ENCODE peak calls at places on chromosomes 4 and X, in four cellular contexts. Y, R, L and O are unnamed samples.

GRCh38 chrX:41922125-41922521 is 1.2 kb downstream of the CASK start:
- DNase-seq in Y (no peak), R (no peak), L (no peak), O (no peak)

GRCh38 chrX:23332888-23333821 is 1.5 kb upstream of the PTCHD1 start:
- DNase-seq in L (peak; percentile 48), Y (no peak), R (no peak), O (peak; percentile 41)

GRCh38 chrX:65587616-65588526 is 53.3 kb upstream of the LAS1L start:
- DNase-seq in Y (peak; percentile 54), L (peak; percentile 58), R (peak; percentile 75), O (peak; percentile 84)

GRCh38 chrX:72094894-72095293 is 36.8 kb downstream of the RTL5 start:
- DNase-seq in R (peak; percentile 61), Y (peak; percentile 31), L (peak; percentile 43), O (peak; percentile 65)

GRCh38 chrX:107935664-107936433 is 46.3 kb downstream of the TEX13B start:
- DNase-seq in L (peak; percentile 10), R (no peak), Y (no peak), O (no peak)

GRCh38 chr4:138893991-138894390 is 121.6 kb upstream of the NOCT start:
- DNase-seq in Y (no peak), L (no peak), R (no peak), O (no peak)

GRCh38 chr4:90718926-90719325 is 591.7 kb downstream of the CCSER1 start:
- DNase-seq in R (no peak), Y (no peak), L (no peak), O (no peak)

GRCh38 chr4:69832326-69833030 is 27.5 kb downstream of the SULT1E1 start:
- DNase-seq in Y (no peak), R (no peak), L (peak; percentile 81), O (no peak)

GRCh38 chr4:53959373-53959772 is 105.0 kb downstream of the CHIC2 start:
- DNase-seq in Y (no peak), R (no peak), L (no peak), O (no peak)

GRCh38 chr4:81135501-81135900 is 79.5 kb downstream of the PRKG2 start:
- DNase-seq in Y (no peak), R (no peak), L (no peak), O (no peak)

GRCh38 chr4:79177388-79177787 is 148.5 kb downstream of the NAA11 start:
- DNase-seq in R (no peak), L (no peak), Y (no peak), O (no peak)

GRCh38 chr4:55038176-55038890 is 87.1 kb downstream of the KDR start:
- DNase-seq in L (peak; percentile 28), R (no peak), Y (no peak), O (no peak)

GRCh38 chr4:140725556-140725955 is 30.6 kb downstream of the TBC1D9 start:
- DNase-seq in L (no peak), Y (no peak), R (no peak), O (no peak)

GRCh38 chr4:84965558-84966381 is 720 bp downstream of the WDFY3 start:
- DNase-seq in Y (peak; percentile 73), L (peak; percentile 82), R (peak; percentile 68), O (peak; percentile 49)

GRCh38 chr4:87458913-87459312 is 36.5 kb downstream of the NUDT9 start:
- DNase-seq in Y (no peak), L (no peak), R (no peak), O (no peak)

GRCh38 chr4:100508691-100509090 is 9.1 kb downstream of the EMCN start:
- DNase-seq in Y (no peak), L (no peak), R (no peak), O (no peak)

GRCh38 chr4:100509386-100509785 is 8.4 kb downstream of the EMCN start:
- DNase-seq in Y (no peak), R (no peak), L (no peak), O (no peak)

DNA sequence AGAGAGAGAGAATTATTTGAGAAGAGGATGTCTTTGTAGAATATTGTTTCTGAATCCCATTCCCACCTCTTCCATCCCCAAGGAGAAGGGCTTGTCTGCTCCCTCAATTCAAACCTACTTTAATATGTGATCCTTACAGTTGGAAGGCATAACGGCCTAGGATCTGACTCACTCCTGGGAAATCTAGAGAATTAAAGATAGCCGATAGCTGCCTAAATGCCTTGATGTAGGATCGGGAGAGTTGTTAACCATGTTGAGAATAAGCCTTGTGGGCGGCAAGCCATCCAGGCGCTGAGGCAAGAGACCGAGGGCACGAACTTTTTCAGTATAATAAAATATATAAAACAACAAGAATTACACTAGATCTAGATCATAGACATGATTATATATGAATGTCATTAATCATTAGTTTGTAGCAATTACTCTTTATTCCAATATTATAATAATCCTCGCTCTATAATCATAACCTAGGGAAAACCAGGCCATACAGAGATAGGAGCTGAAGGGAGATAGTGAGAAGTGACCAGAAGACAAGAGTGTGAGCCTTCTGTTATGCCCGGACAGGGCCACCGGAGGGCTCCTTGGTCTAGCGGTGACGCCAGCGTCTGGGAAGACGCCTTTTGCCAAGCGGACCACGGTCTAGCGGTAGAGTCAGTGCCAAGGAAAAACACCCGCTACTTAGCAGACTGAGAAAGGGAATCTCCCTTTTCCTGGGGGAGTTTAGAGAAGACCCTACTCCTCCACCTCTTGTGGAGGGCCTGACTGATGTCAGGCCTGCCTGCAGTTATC is 13.5 kb downstream of the EMCN start:
- DNase-seq in L (no peak), Y (no peak), R (no peak), O (no peak)
- H3K4me1 ChIP-seq in L (no peaks in the 10 kb centered on the region), Y (no peaks in the 10 kb centered on the region), R (no peaks in the 10 kb centered on the region), O (no peaks in the 10 kb centered on the region)

GRCh38 chr4:56757270-56757746 is 64.2 kb downstream of the SPINK2 start:
- DNase-seq in R (no peak), Y (no peak), L (peak; percentile 66), O (no peak)
- H3K27ac ChIP-seq in R (peak overlapping the region; percentile 70), Y (no peak overlapping the region), L (peak overlapping the region; percentile 95), O (no peak overlapping the region)

GRCh38 chrX:66633541-66633940 is 5.3 kb downstream of the EDA2R start:
- DNase-seq in Y (no peak), L (no peak), R (no peak), O (no peak)

GRCh38 chrX:66634272-66634671 is 4.6 kb downstream of the EDA2R start:
- DNase-seq in R (no peak), Y (no peak), L (no peak), O (no peak)

GRCh38 chrX:66635360-66635759 is 3.5 kb downstream of the EDA2R start:
- DNase-seq in L (peak; percentile 18), R (no peak), Y (no peak), O (no peak)

GRCh38 chrX:66632473-66632872 is 6.4 kb downstream of the EDA2R start:
- DNase-seq in L (no peak), R (no peak), Y (no peak), O (no peak)

GRCh38 chrX:66632986-66633385 is 5.9 kb downstream of the EDA2R start:
- DNase-seq in L (no peak), Y (no peak), R (no peak), O (no peak)
- H3K4me1 ChIP-seq in L (no peaks in the 10 kb centered on the region), Y (no peaks in the 10 kb centered on the region), R (no peaks in the 10 kb centered on the region), O (no peaks in the 10 kb centered on the region)

DNA sequence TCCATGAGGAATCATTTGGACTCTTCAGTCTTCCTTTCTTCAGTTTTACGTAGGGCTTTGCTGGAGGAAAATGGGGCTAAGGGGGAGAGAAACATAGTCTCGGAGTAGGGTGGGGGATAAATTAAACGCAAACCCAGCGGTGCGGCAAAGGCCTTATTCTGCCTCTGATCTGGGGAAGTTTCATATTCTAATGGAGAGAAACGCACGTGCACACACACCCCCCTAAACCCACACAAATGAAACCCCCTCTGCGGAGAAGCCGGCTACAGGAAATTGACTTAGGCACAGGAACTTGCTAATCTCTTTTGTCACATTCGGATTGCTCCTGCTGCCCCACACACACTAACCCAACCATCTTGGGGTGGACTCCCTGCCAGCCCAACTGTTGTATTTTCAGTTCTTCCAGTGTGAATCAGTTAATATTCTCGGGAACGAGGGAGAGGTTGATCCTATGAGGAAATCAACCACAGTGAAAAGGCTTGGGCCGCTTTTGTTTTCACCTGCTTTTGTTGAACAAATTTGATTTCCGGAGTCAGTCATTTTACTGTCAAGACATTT is at the start of gene RHOH:
- DNase-seq in R (no peak), L (no peak), Y (no peak), O (no peak)
- H3K27ac ChIP-seq in R (peak within 1 kb of the TSS; percentile 72), L (no peak within 1 kb of the TSS), Y (no peak within 1 kb of the TSS), O (no peak within 1 kb of the TSS)

DNA sequence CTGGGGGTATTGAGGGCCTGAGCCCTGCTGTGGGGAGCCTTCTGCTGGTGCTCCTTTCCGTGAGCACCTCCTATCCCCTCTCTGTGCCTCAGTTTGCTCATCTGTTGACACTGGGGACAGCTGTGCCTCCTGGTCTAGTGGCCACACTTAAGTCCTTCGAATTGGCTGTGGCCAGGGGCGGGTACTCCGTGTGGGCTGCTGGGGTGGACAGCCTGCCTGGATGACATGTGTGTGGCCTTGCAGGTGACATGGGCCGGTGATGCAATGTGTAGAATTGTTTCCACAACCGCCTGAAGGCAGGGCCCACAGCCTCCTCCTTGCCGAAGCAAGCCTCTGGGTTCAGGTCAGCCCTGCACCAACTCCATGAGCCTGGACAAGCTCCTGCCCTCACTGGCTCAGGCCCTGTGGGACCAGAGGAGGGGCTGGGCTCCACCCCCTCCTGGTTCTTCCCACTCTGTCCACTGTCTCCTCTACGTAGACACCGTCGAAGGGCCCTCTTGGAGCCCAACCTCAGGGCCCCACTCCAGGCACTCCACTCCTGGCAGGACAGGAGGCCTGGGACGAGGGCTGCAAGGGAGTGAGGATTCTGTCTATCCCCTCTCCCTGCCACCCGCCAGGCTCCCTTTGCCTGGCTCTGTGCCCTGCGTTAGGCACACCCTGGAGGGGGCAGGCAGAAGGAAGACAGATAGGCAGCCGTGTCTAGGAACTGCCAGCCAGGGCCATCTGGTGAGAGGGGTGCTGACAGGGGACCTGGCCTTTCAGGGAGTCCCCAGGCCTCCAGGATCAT is 1.2 kb downstream of the SH3BP2 start:
- DNase-seq in L (peak; percentile 58), Y (peak; percentile 67), R (peak; percentile 74), O (peak; percentile 82)
- H3K4me1 ChIP-seq in L (peaks cover 40% of the 10 kb centered on the region), Y (peaks cover 14% of the 10 kb centered on the region), R (peaks cover 76% of the 10 kb centered on the region), O (peaks cover 35% of the 10 kb centered on the region)

GRCh38 chr4:186825069-186825468 is 101.4 kb upstream of the FAT1 start:
- DNase-seq in R (no peak), Y (no peak), L (no peak), O (no peak)

GRCh38 chr4:186827542-186827887 is 103.9 kb upstream of the FAT1 start:
- DNase-seq in Y (no peak), R (no peak), L (no peak), O (no peak)

GRCh38 chr4:186829097-186829496 is 105.4 kb upstream of the FAT1 start:
- DNase-seq in L (no peak), R (no peak), Y (no peak), O (no peak)

GRCh38 chr4:186829740-186830449 is 106.2 kb upstream of the FAT1 start:
- DNase-seq in R (no peak), L (peak; percentile 47), Y (no peak), O (no peak)

GRCh38 chr4:186826866-186827541 is 103.3 kb upstream of the FAT1 start:
- DNase-seq in R (no peak), L (no peak), Y (no peak), O (no peak)
- H3K27ac ChIP-seq in R (no peak overlapping the region), L (no peak overlapping the region), Y (no peak overlapping the region), O (no peak overlapping the region)

DNA sequence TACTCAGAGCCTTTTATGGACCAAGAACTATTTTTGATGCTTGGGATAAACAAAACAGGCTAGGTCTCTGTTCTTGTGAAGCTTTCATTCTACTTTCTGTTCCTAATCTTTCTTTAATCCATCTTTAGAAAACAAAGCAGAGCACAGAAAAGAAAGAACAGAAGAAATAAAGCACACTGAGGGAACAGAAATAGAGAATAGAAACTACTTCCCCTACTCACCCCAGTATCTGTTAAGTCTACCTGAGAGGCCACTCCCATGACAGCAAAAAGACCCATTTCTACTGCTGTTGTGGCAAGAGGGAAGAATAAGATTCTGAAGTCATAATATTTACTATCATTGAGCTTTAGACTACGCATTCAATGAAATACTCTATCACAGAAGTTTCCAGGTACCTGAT is 9.2 kb downstream of the RFC1 start:
- DNase-seq in Y (no peak), R (no peak), L (no peak), O (no peak)
- H3K4me1 ChIP-seq in Y (peaks cover 28% of the 10 kb centered on the region), R (peaks cover 33% of the 10 kb centered on the region), L (peaks cover 5% of the 10 kb centered on the region), O (no peaks in the 10 kb centered on the region)

GRCh38 chr4:8163436-8164193 is 5.0 kb upstream of the ABLIM2 start:
- DNase-seq in R (no peak), L (no peak), Y (no peak), O (peak; percentile 48)
- H3K27ac ChIP-seq in R (no peak overlapping the region), L (no peak overlapping the region), Y (no peak overlapping the region), O (no peak overlapping the region)